ENCODE peak calls at places on chromosomes 2 and 18, in seven cellular contexts. One of them, this sample, is unnamed.

GRCh38 chr2:45241061-45241561 is 231.9 kb upstream of the SIX2 start:
- DNase-seq in effector memory CD4-positive, alpha-beta T cell: no peak
- DNase-seq in ovary: no peak
- DNase-seq in brain microvascular endothelial cell: peak
- DNase-seq in tibial nerve: no peak
- DNase-seq in psoas muscle: no peak
- DNase-seq in RWPE1: peak
- DNase-seq in this sample: no peak

GRCh38 chr2:167431949-167432348 is 543.7 kb downstream of the XIRP2 start:
- DNase-seq in effector memory CD4-positive, alpha-beta T cell: no peak
- DNase-seq in ovary: no peak
- DNase-seq in brain microvascular endothelial cell: no peak
- DNase-seq in tibial nerve: no peak
- DNase-seq in psoas muscle: no peak
- DNase-seq in RWPE1: no peak
- DNase-seq in this sample: no peak

GRCh38 chr2:122167561-122167960 is 412.1 kb downstream of the TSN start:
- DNase-seq in effector memory CD4-positive, alpha-beta T cell: no peak
- DNase-seq in ovary: no peak
- DNase-seq in brain microvascular endothelial cell: no peak
- DNase-seq in tibial nerve: no peak
- DNase-seq in psoas muscle: no peak
- DNase-seq in RWPE1: no peak
- DNase-seq in this sample: no peak

GRCh38 chr2:219107837-219108236 is 47.1 kb upstream of the IHH start:
- DNase-seq in effector memory CD4-positive, alpha-beta T cell: no peak
- DNase-seq in ovary: no peak
- DNase-seq in brain microvascular endothelial cell: no peak
- DNase-seq in tibial nerve: no peak
- DNase-seq in psoas muscle: peak
- DNase-seq in RWPE1: no peak
- DNase-seq in this sample: no peak

GRCh38 chr2:204705243-204705971 is 160.1 kb downstream of the PARD3B start:
- DNase-seq in effector memory CD4-positive, alpha-beta T cell: no peak
- DNase-seq in ovary: no peak
- DNase-seq in brain microvascular endothelial cell: peak
- DNase-seq in tibial nerve: no peak
- DNase-seq in psoas muscle: no peak
- DNase-seq in RWPE1: no peak
- DNase-seq in this sample: no peak

GRCh38 chr2:212451786-212452200 is 86.8 kb downstream of the ERBB4 start:
- DNase-seq in effector memory CD4-positive, alpha-beta T cell: no peak
- DNase-seq in ovary: no peak
- DNase-seq in brain microvascular endothelial cell: peak
- DNase-seq in tibial nerve: no peak
- DNase-seq in psoas muscle: no peak
- DNase-seq in RWPE1: peak
- DNase-seq in this sample: peak

GRCh38 chr2:69693472-69694450 is 48.2 kb upstream of the ANXA4 start:
- DNase-seq in effector memory CD4-positive, alpha-beta T cell: peak
- DNase-seq in ovary: no peak
- DNase-seq in brain microvascular endothelial cell: no peak
- DNase-seq in tibial nerve: no peak
- DNase-seq in psoas muscle: no peak
- DNase-seq in RWPE1: no peak
- DNase-seq in this sample: no peak

GRCh38 chr2:152344561-152345195 is 9.7 kb downstream of the FMNL2 start:
- DNase-seq in effector memory CD4-positive, alpha-beta T cell: no peak
- DNase-seq in ovary: no peak
- DNase-seq in brain microvascular endothelial cell: no peak
- DNase-seq in tibial nerve: no peak
- DNase-seq in psoas muscle: no peak
- DNase-seq in RWPE1: no peak
- DNase-seq in this sample: no peak

GRCh38 chr2:194166818-194167217 is 1490.2 kb upstream of the SLC39A10 start:
- DNase-seq in effector memory CD4-positive, alpha-beta T cell: no peak
- DNase-seq in ovary: no peak
- DNase-seq in brain microvascular endothelial cell: no peak
- DNase-seq in tibial nerve: no peak
- DNase-seq in psoas muscle: no peak
- DNase-seq in RWPE1: no peak
- DNase-seq in this sample: no peak

GRCh38 chr2:27977623-27978312 is 87.2 kb downstream of the BABAM2 start:
- DNase-seq in effector memory CD4-positive, alpha-beta T cell: no peak
- DNase-seq in ovary: no peak
- DNase-seq in brain microvascular endothelial cell: peak
- DNase-seq in tibial nerve: no peak
- DNase-seq in psoas muscle: peak
- DNase-seq in RWPE1: peak
- DNase-seq in this sample: peak

GRCh38 chr18:35397976-35398375 is 20.8 kb upstream of the ZNF396 start:
- DNase-seq in effector memory CD4-positive, alpha-beta T cell: no peak
- DNase-seq in ovary: no peak
- DNase-seq in brain microvascular endothelial cell: no peak
- DNase-seq in tibial nerve: no peak
- DNase-seq in psoas muscle: no peak
- DNase-seq in RWPE1: no peak
- DNase-seq in this sample: no peak

GRCh38 chr2:117933884-117934354 is 80.0 kb downstream of the CCDC93 start:
- DNase-seq in effector memory CD4-positive, alpha-beta T cell: no peak
- DNase-seq in ovary: no peak
- DNase-seq in brain microvascular endothelial cell: no peak
- DNase-seq in tibial nerve: no peak
- DNase-seq in psoas muscle: no peak
- DNase-seq in RWPE1: no peak
- DNase-seq in this sample: no peak

GRCh38 chr2:209208211-209208610 is 215.6 kb upstream of the MAP2 start:
- DNase-seq in effector memory CD4-positive, alpha-beta T cell: no peak
- DNase-seq in ovary: no peak
- DNase-seq in brain microvascular endothelial cell: no peak
- DNase-seq in tibial nerve: no peak
- DNase-seq in psoas muscle: peak
- DNase-seq in RWPE1: peak
- DNase-seq in this sample: no peak

GRCh38 chr2:46770622-46771021 is 145.0 kb downstream of the MCFD2 start:
- DNase-seq in effector memory CD4-positive, alpha-beta T cell: no peak
- DNase-seq in ovary: no peak
- DNase-seq in brain microvascular endothelial cell: peak
- DNase-seq in tibial nerve: no peak
- DNase-seq in psoas muscle: no peak
- DNase-seq in RWPE1: no peak
- DNase-seq in this sample: no peak

GRCh38 chr2:179218848-179219594 is 45.6 kb downstream of the SESTD1 start:
- DNase-seq in effector memory CD4-positive, alpha-beta T cell: peak
- DNase-seq in ovary: peak
- DNase-seq in brain microvascular endothelial cell: peak
- DNase-seq in tibial nerve: peak
- DNase-seq in psoas muscle: peak
- DNase-seq in RWPE1: peak
- DNase-seq in this sample: peak

GRCh38 chr2:1366546-1367134 is 46.6 kb upstream of the TPO start:
- DNase-seq in effector memory CD4-positive, alpha-beta T cell: no peak
- DNase-seq in ovary: peak
- DNase-seq in brain microvascular endothelial cell: no peak
- DNase-seq in tibial nerve: peak
- DNase-seq in psoas muscle: peak
- DNase-seq in RWPE1: no peak
- DNase-seq in this sample: no peak

GRCh38 chr2:64970495-64970894 is 18.7 kb upstream of the SLC1A4 start:
- DNase-seq in effector memory CD4-positive, alpha-beta T cell: no peak
- DNase-seq in ovary: no peak
- DNase-seq in brain microvascular endothelial cell: no peak
- DNase-seq in tibial nerve: no peak
- DNase-seq in psoas muscle: no peak
- DNase-seq in RWPE1: no peak
- DNase-seq in this sample: no peak

GRCh38 chr2:39667142-39667880 is 1.6 kb downstream of the TMEM178A start:
- DNase-seq in effector memory CD4-positive, alpha-beta T cell: no peak
- DNase-seq in ovary: no peak
- DNase-seq in brain microvascular endothelial cell: no peak
- DNase-seq in tibial nerve: no peak
- DNase-seq in psoas muscle: no peak
- DNase-seq in RWPE1: no peak
- DNase-seq in this sample: no peak

GRCh38 chr2:68366083-68366560 is 1.0 kb downstream of the PLEK start:
- DNase-seq in effector memory CD4-positive, alpha-beta T cell: no peak
- DNase-seq in ovary: no peak
- DNase-seq in brain microvascular endothelial cell: no peak
- DNase-seq in tibial nerve: no peak
- DNase-seq in psoas muscle: no peak
- DNase-seq in RWPE1: no peak
- DNase-seq in this sample: no peak

GRCh38 chr2:171235262-171235881 is 74.7 kb upstream of the TLK1 start:
- DNase-seq in effector memory CD4-positive, alpha-beta T cell: no peak
- DNase-seq in ovary: no peak
- DNase-seq in brain microvascular endothelial cell: no peak
- DNase-seq in tibial nerve: no peak
- DNase-seq in psoas muscle: no peak
- DNase-seq in RWPE1: no peak
- DNase-seq in this sample: no peak

GRCh38 chr2:171241771-171242170 is 81.1 kb upstream of the TLK1 start:
- DNase-seq in effector memory CD4-positive, alpha-beta T cell: no peak
- DNase-seq in ovary: no peak
- DNase-seq in brain microvascular endothelial cell: no peak
- DNase-seq in tibial nerve: no peak
- DNase-seq in psoas muscle: no peak
- DNase-seq in RWPE1: no peak
- DNase-seq in this sample: no peak

DNA sequence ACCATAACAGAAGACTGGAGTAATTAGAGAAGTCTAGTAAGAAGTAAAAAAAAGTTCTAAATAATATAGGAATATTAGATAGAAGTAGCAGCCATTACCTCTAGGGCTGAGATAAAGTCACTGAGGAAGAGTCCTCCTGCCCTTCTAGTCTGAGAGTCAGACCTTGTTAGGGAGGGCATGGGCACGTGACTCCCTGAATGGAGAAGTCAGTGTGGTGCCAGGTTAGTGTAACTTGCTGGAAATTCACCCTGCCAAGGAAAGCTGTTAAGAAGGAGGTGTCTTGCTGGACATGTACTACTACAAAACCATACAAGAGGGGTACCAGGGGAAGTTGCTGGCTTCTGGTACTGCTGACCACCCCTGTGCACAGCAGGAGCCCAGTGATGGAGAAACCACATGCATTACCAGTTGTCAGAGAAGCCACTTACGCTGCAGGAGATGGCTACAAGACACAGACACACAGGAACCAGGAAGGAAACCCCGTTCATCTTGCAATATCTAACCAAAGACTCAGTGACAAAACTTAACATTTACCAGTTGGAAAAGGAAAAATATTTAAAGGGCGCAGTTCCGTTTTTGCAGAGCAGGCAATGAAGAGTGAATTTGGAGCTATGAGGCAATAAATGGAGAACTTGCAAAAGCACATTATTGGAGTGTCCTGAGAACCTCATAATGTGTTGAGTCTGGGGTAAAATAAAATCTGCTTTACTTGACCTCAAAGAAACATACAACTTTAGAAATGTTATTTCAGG is 77.2 kb upstream of the TLK1 start:
- DNase-seq in effector memory CD4-positive, alpha-beta T cell: no peak
- DNase-seq in ovary: no peak
- DNase-seq in brain microvascular endothelial cell: no peak
- DNase-seq in tibial nerve: no peak
- DNase-seq in psoas muscle: no peak
- DNase-seq in RWPE1: no peak
- DNase-seq in this sample: no peak
- H3K27ac ChIP-seq in effector memory CD4-positive, alpha-beta T cell: no peak
- H3K27ac ChIP-seq in ovary: no peak
- H3K27ac ChIP-seq in brain microvascular endothelial cell: no peak
- H3K27ac ChIP-seq in tibial nerve: no peak
- H3K27ac ChIP-seq in psoas muscle: no peak
- H3K27ac ChIP-seq in RWPE1: no peak
- H3K27ac ChIP-seq in this sample: no peak

GRCh38 chr18:49613741-49614151 is 51.9 kb downstream of the LIPG start:
- DNase-seq in effector memory CD4-positive, alpha-beta T cell: no peak
- DNase-seq in ovary: no peak
- DNase-seq in brain microvascular endothelial cell: no peak
- DNase-seq in tibial nerve: no peak
- DNase-seq in psoas muscle: no peak
- DNase-seq in RWPE1: no peak
- DNase-seq in this sample: no peak
- H3K27ac ChIP-seq in effector memory CD4-positive, alpha-beta T cell: no peak
- H3K27ac ChIP-seq in ovary: no peak
- H3K27ac ChIP-seq in brain microvascular endothelial cell: no peak
- H3K27ac ChIP-seq in tibial nerve: no peak
- H3K27ac ChIP-seq in psoas muscle: no peak
- H3K27ac ChIP-seq in RWPE1: no peak
- H3K27ac ChIP-seq in this sample: peak

GRCh38 chr2:127743477-127744026 is 42.3 kb downstream of the SFT2D3 start:
- DNase-seq in effector memory CD4-positive, alpha-beta T cell: no peak
- DNase-seq in ovary: no peak
- DNase-seq in brain microvascular endothelial cell: no peak
- DNase-seq in tibial nerve: no peak
- DNase-seq in psoas muscle: no peak
- DNase-seq in RWPE1: no peak
- DNase-seq in this sample: no peak

GRCh38 chr2:127740665-127741287 is 39.5 kb downstream of the SFT2D3 start:
- DNase-seq in effector memory CD4-positive, alpha-beta T cell: no peak
- DNase-seq in ovary: no peak
- DNase-seq in brain microvascular endothelial cell: no peak
- DNase-seq in tibial nerve: no peak
- DNase-seq in psoas muscle: no peak
- DNase-seq in RWPE1: no peak
- DNase-seq in this sample: no peak

GRCh38 chr2:127735537-127736399 is 34.5 kb downstream of the SFT2D3 start:
- DNase-seq in effector memory CD4-positive, alpha-beta T cell: no peak
- DNase-seq in ovary: no peak
- DNase-seq in brain microvascular endothelial cell: no peak
- DNase-seq in tibial nerve: no peak
- DNase-seq in psoas muscle: no peak
- DNase-seq in RWPE1: no peak
- DNase-seq in this sample: no peak

GRCh38 chr2:127737892-127738291 is 36.6 kb downstream of the SFT2D3 start:
- DNase-seq in effector memory CD4-positive, alpha-beta T cell: no peak
- DNase-seq in ovary: no peak
- DNase-seq in brain microvascular endothelial cell: no peak
- DNase-seq in tibial nerve: no peak
- DNase-seq in psoas muscle: no peak
- DNase-seq in RWPE1: no peak
- DNase-seq in this sample: no peak

DNA sequence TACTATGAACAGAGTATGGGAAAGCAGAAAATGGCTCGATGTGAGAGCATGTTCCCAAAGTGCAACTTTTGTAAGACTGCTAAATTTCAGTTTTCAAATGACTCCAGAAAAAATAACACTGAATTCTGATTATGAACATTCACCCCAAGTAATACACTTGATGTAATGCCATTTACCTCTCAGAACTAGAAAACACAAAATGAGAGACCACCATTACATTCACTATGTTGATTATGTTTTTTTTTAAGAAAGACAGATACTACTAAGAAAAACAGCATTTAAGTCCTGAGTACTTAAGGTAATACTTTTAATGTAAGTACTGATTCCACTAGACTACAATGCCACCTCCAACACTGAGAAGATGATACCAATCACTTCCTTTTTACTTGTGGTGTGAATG is 38.5 kb downstream of the SFT2D3 start:
- DNase-seq in effector memory CD4-positive, alpha-beta T cell: no peak
- DNase-seq in ovary: no peak
- DNase-seq in brain microvascular endothelial cell: no peak
- DNase-seq in tibial nerve: no peak
- DNase-seq in psoas muscle: no peak
- DNase-seq in RWPE1: no peak
- DNase-seq in this sample: no peak
- H3K27ac ChIP-seq in effector memory CD4-positive, alpha-beta T cell: no peak
- H3K27ac ChIP-seq in ovary: no peak
- H3K27ac ChIP-seq in brain microvascular endothelial cell: no peak
- H3K27ac ChIP-seq in tibial nerve: no peak
- H3K27ac ChIP-seq in psoas muscle: no peak
- H3K27ac ChIP-seq in RWPE1: no peak
- H3K27ac ChIP-seq in this sample: no peak

GRCh38 chr2:97761192-97761591 is 47.8 kb downstream of the ZAP70 start:
- DNase-seq in effector memory CD4-positive, alpha-beta T cell: peak
- DNase-seq in ovary: no peak
- DNase-seq in brain microvascular endothelial cell: no peak
- DNase-seq in tibial nerve: no peak
- DNase-seq in psoas muscle: no peak
- DNase-seq in RWPE1: no peak
- DNase-seq in this sample: no peak
- H3K27ac ChIP-seq in effector memory CD4-positive, alpha-beta T cell: peak
- H3K27ac ChIP-seq in ovary: no peak
- H3K27ac ChIP-seq in brain microvascular endothelial cell: no peak
- H3K27ac ChIP-seq in tibial nerve: no peak
- H3K27ac ChIP-seq in psoas muscle: no peak
- H3K27ac ChIP-seq in RWPE1: no peak
- H3K27ac ChIP-seq in this sample: no peak

This sample was measured in epithelial cell of prostate.